ENCODE peak calls at places on chromosome 3, in seven cellular contexts. R is neural progenitor cell; B is ovary; E is Panc1; J is activated CD8-positive, alpha-beta T cell treated with anti-CD3 and anti-CD28 coated beads for 36 hours; X is spleen; Q is brain microvascular endothelial cell. F is an unnamed sample.

GRCh38 chr3:196739671-196740475 is at the start of gene PAK2:
- DNase-seq in R (peak; percentile 94), B (peak; percentile 90), E (peak; percentile 43), J (peak; percentile 91), X (peak; percentile 99), Q (peak; percentile 76), F (peak; percentile 95)

GRCh38 chr3:146968204-146968651 is 363.1 kb upstream of the PLSCR5 start:
- DNase-seq in R (no peak), B (no peak), E (no peak), J (no peak), X (no peak), Q (peak; percentile 75), F (no peak)

GRCh38 chr3:146966124-146966523 is 361.0 kb upstream of the PLSCR5 start:
- DNase-seq in R (peak; percentile 1), B (no peak), E (no peak), J (no peak), X (no peak), Q (no peak), F (no peak)

GRCh38 chr3:42033741-42034140 is 57.4 kb upstream of the TRAK1 start:
- DNase-seq in R (no peak), B (no peak), E (no peak), J (no peak), X (no peak), Q (no peak), F (no peak)

GRCh38 chr3:128280466-128281455 is 127.5 kb downstream of the EEFSEC start:
- DNase-seq in R (peak; percentile 68), B (no peak), E (no peak), J (no peak), X (peak; percentile 57), Q (no peak), F (no peak)

GRCh38 chr3:106341090-106341489 is 472.3 kb upstream of the CBLB start:
- DNase-seq in R (no peak), B (no peak), E (no peak), J (no peak), X (no peak), Q (no peak), F (no peak)

GRCh38 chr3:18295171-18295920 is 129.8 kb downstream of the SATB1 start:
- DNase-seq in R (peak; percentile 81), B (no peak), E (peak; percentile 30), J (peak; percentile 51), X (no peak), Q (peak; percentile 76), F (peak; percentile 23)

GRCh38 chr3:8301977-8302589 is 199.5 kb upstream of the LMCD1 start:
- DNase-seq in R (peak; percentile 62), B (no peak), E (peak; percentile 8), J (peak; percentile 3), X (no peak), Q (peak; percentile 50), F (peak; percentile 26)

GRCh38 chr3:101809178-101810022 is 30.4 kb downstream of the NXPE3 start:
- DNase-seq in R (peak; percentile 65), B (no peak), E (no peak), J (peak; percentile 54), X (no peak), Q (peak; percentile 29), F (peak; percentile 43)

GRCh38 chr3:108133858-108134554 is 43.2 kb upstream of the CD47 start:
- DNase-seq in R (no peak), B (no peak), E (no peak), J (no peak), X (no peak), Q (no peak), F (no peak)

GRCh38 chr3:193343726-193344222 is 34.8 kb downstream of the ATP13A5 start:
- DNase-seq in R (no peak), B (no peak), E (no peak), J (no peak), X (no peak), Q (no peak), F (no peak)

GRCh38 chr3:155449613-155450267 is 156.3 kb upstream of the STRIT1 start:
- DNase-seq in R (no peak), B (no peak), E (no peak), J (no peak), X (no peak), Q (no peak), F (no peak)

GRCh38 chr3:188954590-188955208 is 217.1 kb upstream of the TPRG1 start:
- DNase-seq in R (peak; percentile 91), B (peak; percentile 91), E (peak; percentile 78), J (peak; percentile 78), X (peak; percentile 93), Q (peak; percentile 80), F (peak; percentile 64)

GRCh38 chr3:108459225-108459624 is 51.2 kb downstream of the MYH15 start:
- DNase-seq in R (no peak), B (no peak), E (no peak), J (no peak), X (no peak), Q (no peak), F (no peak)

GRCh38 chr3:193301441-193301840 is 60.4 kb downstream of the PLAAT1 start:
- DNase-seq in R (no peak), B (no peak), E (peak; percentile 41), J (no peak), X (no peak), Q (no peak), F (no peak)

GRCh38 chr3:176919836-176920760 is 277.2 kb downstream of the TBL1XR1 start:
- DNase-seq in R (no peak), B (peak; percentile 43), E (no peak), J (no peak), X (no peak), Q (peak; percentile 79), F (no peak)

GRCh38 chr3:30644615-30645014 is 38.2 kb downstream of the TGFBR2 start:
- DNase-seq in R (no peak), B (peak; percentile 31), E (no peak), J (peak; percentile 81), X (no peak), Q (peak; percentile 89), F (peak; percentile 19)

GRCh38 chr3:31755911-31756658 is 223.4 kb downstream of the STT3B start:
- DNase-seq in R (no peak), B (no peak), E (no peak), J (peak; percentile 52), X (no peak), Q (no peak), F (no peak)

GRCh38 chr3:103968751-103969150 is 1398.0 kb upstream of the ALCAM start:
- DNase-seq in R (no peak), B (no peak), E (no peak), J (no peak), X (no peak), Q (no peak), F (peak; percentile 10)

GRCh38 chr3:182259579-182259978 is 533.7 kb upstream of the ATP11B start:
- DNase-seq in R (peak; percentile 63), B (peak; percentile 22), E (no peak), J (no peak), X (no peak), Q (no peak), F (no peak)

GRCh38 chr3:131315162-131315561 is 66.4 kb upstream of the NUDT16 start:
- DNase-seq in R (no peak), B (no peak), E (no peak), J (no peak), X (no peak), Q (no peak), F (no peak)

GRCh38 chr3:16808393-16809107 is 76.2 kb upstream of the PLCL2 start:
- DNase-seq in R (no peak), B (no peak), E (no peak), J (peak; percentile 14), X (no peak), Q (no peak), F (no peak)
- TF ChIP-seq CTCF in R (peak; percentile 24), B (no peak), E (no peak), J (peak; percentile 14), X (no peak), Q (no peak), F (no peak)

GRCh38 chr3:64244011-64244942 is 19.0 kb upstream of the PRICKLE2 start:
- DNase-seq in R (no peak), B (no peak), E (no peak), J (no peak), X (no peak), Q (peak; percentile 43), F (no peak)
- TF ChIP-seq CTCF in R (peak; percentile 53), B (no peak), E (peak; percentile 27), J (no peak), X (peak; percentile 23), Q (peak; percentile 60), F (no peak)

GRCh38 chr3:16512435-16513140 is 911 bp downstream of the RFTN1 start:
- DNase-seq in R (peak; percentile 32), B (peak; percentile 62), E (no peak), J (peak; percentile 67), X (peak; percentile 91), Q (no peak), F (peak; percentile 52)
- TF ChIP-seq CTCF in R (no peak), B (no peak), E (no peak), J (no peak), X (no peak), Q (no peak), F (no peak)

DNA sequence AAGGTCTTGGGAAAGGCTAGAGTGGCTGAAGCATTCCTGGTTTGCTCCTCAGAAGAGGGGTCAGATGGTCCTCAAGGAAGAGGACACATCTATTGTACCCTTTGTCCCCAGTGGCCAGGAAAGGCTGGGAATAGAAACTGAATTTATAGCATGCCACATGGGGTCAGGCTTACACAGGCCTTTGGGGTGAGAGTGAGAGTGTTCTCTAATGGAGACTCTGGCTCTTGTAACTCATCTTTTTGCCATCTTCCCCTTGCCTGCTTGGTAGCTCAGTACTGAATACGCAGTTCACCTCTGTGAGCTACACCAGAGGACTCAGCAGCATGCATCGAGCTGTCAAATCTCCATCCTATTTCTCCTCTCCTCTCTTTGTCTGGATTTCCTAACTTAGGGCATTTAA is 87.5 kb downstream of the ATP2B2 start:
- DNase-seq in R (peak; percentile 20), B (no peak), E (peak; percentile 20), J (peak; percentile 27), X (no peak), Q (no peak), F (peak; percentile 57)
- TF ChIP-seq CTCF in R (peak; percentile 23), B (no peak), E (peak; percentile 60), J (peak; percentile 42), X (no peak), Q (peak; percentile 56), F (peak; percentile 38)

GRCh38 chr3:43094851-43095250 is 11.0 kb downstream of the POMGNT2 start:
- DNase-seq in R (peak; percentile 44), B (no peak), E (no peak), J (no peak), X (no peak), Q (no peak), F (no peak)

GRCh38 chr3:43093974-43094373 is 11.9 kb downstream of the POMGNT2 start:
- DNase-seq in R (no peak), B (no peak), E (no peak), J (no peak), X (no peak), Q (no peak), F (no peak)

GRCh38 chr3:43095370-43095769 is 10.5 kb downstream of the POMGNT2 start:
- DNase-seq in R (no peak), B (no peak), E (no peak), J (no peak), X (no peak), Q (no peak), F (no peak)

GRCh38 chr3:43093006-43093405 is 12.9 kb downstream of the POMGNT2 start:
- DNase-seq in R (no peak), B (no peak), E (no peak), J (no peak), X (no peak), Q (no peak), F (no peak)

GRCh38 chr3:43094381-43094780 is 11.5 kb downstream of the POMGNT2 start:
- DNase-seq in R (peak; percentile 19), B (no peak), E (no peak), J (no peak), X (no peak), Q (no peak), F (no peak)
- TF ChIP-seq CTCF in R (no peak), B (no peak), E (no peak), J (no peak), X (no peak), Q (no peak), F (no peak)